ENCODE peak calls at places on chromosome 9, in seven cellular contexts. D, N, J, T, F, V and C are unnamed samples.

GRCh38 chr9:135166566-135166965 is 79.1 kb downstream of the OLFM1 start:
- DNase-seq in J (no peak), F (no peak), N (no peak), T (no peak), V (no peak), D (no peak), C (no peak)

GRCh38 chr9:98406469-98406868 is 151.0 kb upstream of the TBC1D2 start:
- DNase-seq in T (no peak), N (no peak), F (no peak), D (no peak), V (no peak), J (no peak), C (no peak)

GRCh38 chr9:97900738-97901565 is 21.3 kb downstream of the TRMO start:
- DNase-seq in F (peak; percentile 52), T (peak; percentile 24), V (peak; percentile 56), J (peak; percentile 59), D (peak; percentile 53), N (peak; percentile 75), C (peak; percentile 37)

GRCh38 chr9:87798276-87798833 is 72.4 kb downstream of the CTSL start:
- DNase-seq in N (no peak), D (no peak), T (no peak), F (no peak), J (peak; percentile 17), V (no peak), C (no peak)

GRCh38 chr9:114722937-114723620 is 41.1 kb upstream of the TEX48 start:
- DNase-seq in F (no peak), V (no peak), J (no peak), T (no peak), D (no peak), N (peak; percentile 17), C (no peak)

GRCh38 chr9:98572054-98572627 is 136.6 kb downstream of the GABBR2 start:
- DNase-seq in J (peak; percentile 16), V (peak; percentile 46), D (no peak), T (no peak), N (no peak), F (no peak), C (no peak)

GRCh38 chr9:85430659-85431370 is 310.9 kb downstream of the AGTPBP1 start:
- DNase-seq in T (no peak), N (no peak), J (no peak), F (no peak), V (no peak), D (no peak), C (no peak)

GRCh38 chr9:71741841-71742648 is 26.3 kb downstream of the CEMIP2 start:
- DNase-seq in N (peak; percentile 71), D (no peak), T (no peak), J (no peak), F (peak; percentile 50), V (no peak), C (no peak)

GRCh38 chr9:86795047-86795437 is 152.3 kb downstream of the GAS1 start:
- DNase-seq in V (peak; percentile 54), T (peak; percentile 59), J (no peak), D (no peak), F (no peak), N (no peak), C (no peak)

GRCh38 chr9:11269036-11269435 is 656.2 kb upstream of the PTPRD start:
- DNase-seq in N (peak; percentile 2), D (no peak), V (peak; percentile 31), F (no peak), J (no peak), T (no peak), C (no peak)

GRCh38 chr9:87213948-87214347 is 266.6 kb upstream of the GAS1 start:
- DNase-seq in V (no peak), T (no peak), N (peak; percentile 50), F (no peak), D (no peak), J (no peak), C (no peak)

GRCh38 chr9:32782476-32783167 is 718 bp upstream of the TMEM215 start:
- DNase-seq in J (no peak), F (no peak), V (peak; percentile 52), D (no peak), T (no peak), N (no peak), C (no peak)

GRCh38 chr9:35258665-35259474 is 97.1 kb downstream of the UNC13B start:
- DNase-seq in F (peak; percentile 81), N (peak; percentile 87), V (peak; percentile 71), D (peak; percentile 24), J (peak; percentile 66), T (peak; percentile 74), C (peak; percentile 73)

GRCh38 chr9:98256632-98257218 is 1.3 kb upstream of the TBC1D2 start:
- DNase-seq in D (peak; percentile 28), J (no peak), V (peak; percentile 21), F (no peak), T (peak; percentile 24), N (no peak), C (peak; percentile 41)

GRCh38 chr9:126953089-126953809 is 38.7 kb downstream of the RALGPS1 start:
- DNase-seq in J (no peak), V (no peak), F (no peak), T (peak; percentile 36), D (no peak), N (peak; percentile 48), C (no peak)

GRCh38 chr9:126945682-126946081 is 31.1 kb downstream of the RALGPS1 start:
- DNase-seq in N (no peak), J (no peak), V (no peak), D (no peak), F (no peak), T (no peak), C (no peak)

GRCh38 chr9:126952180-126952960 is 37.8 kb downstream of the RALGPS1 start:
- DNase-seq in T (peak; percentile 44), V (no peak), N (peak; percentile 15), J (no peak), F (no peak), D (no peak), C (no peak)

GRCh38 chr9:126942369-126942768 is 27.8 kb downstream of the RALGPS1 start:
- DNase-seq in T (no peak), V (no peak), D (no peak), F (no peak), J (no peak), N (no peak), C (no peak)

DNA sequence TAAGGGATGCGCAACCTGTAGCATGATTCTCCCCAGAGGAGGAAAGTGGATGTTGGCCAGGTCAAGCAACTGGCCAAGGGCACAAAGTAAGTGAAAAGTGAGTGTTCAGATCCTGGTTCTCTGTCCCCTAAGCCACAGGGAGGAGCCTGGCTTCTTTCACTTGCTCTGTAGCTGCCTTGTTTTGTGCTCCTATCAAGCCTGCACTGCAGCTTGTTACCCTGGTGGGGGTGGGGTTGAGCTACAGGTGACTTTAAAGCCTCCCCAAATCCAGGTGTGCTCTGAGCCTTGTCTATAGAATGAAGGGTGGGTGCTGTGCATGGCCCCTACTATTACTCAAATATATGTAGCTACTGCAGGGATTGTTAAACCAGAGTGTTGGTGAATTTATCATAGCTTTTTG is 32.9 kb downstream of the RALGPS1 start:
- DNase-seq in V (peak; percentile 45), J (peak; percentile 21), N (no peak), D (no peak), T (no peak), F (no peak), C (peak; percentile 55)
- TF ChIP-seq CTCF in V (peak; percentile 32), J (peak; percentile 49), N (no peak), D (no peak), T (no peak), F (no peak), C (peak; percentile 62)

DNA sequence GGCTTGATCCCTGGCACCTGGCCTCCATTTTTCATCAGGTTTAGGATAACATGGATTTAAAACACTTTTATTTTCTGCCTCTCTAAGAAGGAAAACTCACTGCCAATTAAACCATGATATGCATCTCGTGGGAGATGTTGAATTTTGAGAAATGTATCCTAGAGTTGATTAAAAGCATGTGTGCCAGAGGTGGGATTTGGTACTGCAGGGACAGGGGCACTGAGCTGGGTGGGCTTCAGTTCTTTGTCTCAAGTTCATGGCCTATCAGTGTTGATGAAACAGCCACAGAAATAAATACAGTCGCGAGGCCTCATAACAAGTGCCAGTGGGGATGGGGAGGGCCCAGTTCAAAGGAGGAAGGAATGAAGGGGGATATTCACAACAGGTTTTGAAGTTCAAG is 34.9 kb downstream of the POLR1E start:
- DNase-seq in F (no peak), V (no peak), T (no peak), J (no peak), D (no peak), N (no peak), C (no peak)
- TF ChIP-seq CTCF in F (no peak), V (no peak), T (no peak), J (no peak), D (no peak), N (no peak), C (no peak)

GRCh38 chr9:94687451-94687850 is 39.0 kb upstream of the AOPEP start:
- DNase-seq in V (no peak), D (no peak), T (no peak), F (no peak), N (no peak), J (no peak), C (no peak)

GRCh38 chr9:94693485-94694191 is 32.9 kb upstream of the AOPEP start:
- DNase-seq in D (no peak), N (no peak), V (no peak), J (no peak), T (no peak), F (no peak), C (no peak)

GRCh38 chr9:94696545-94696944 is 30.0 kb upstream of the AOPEP start:
- DNase-seq in V (no peak), D (no peak), N (no peak), T (no peak), F (no peak), J (no peak), C (no peak)

GRCh38 chr9:94697972-94698581 is 28.4 kb upstream of the AOPEP start:
- DNase-seq in T (no peak), F (peak; percentile 8), J (no peak), N (peak; percentile 53), V (peak; percentile 39), D (no peak), C (no peak)

DNA sequence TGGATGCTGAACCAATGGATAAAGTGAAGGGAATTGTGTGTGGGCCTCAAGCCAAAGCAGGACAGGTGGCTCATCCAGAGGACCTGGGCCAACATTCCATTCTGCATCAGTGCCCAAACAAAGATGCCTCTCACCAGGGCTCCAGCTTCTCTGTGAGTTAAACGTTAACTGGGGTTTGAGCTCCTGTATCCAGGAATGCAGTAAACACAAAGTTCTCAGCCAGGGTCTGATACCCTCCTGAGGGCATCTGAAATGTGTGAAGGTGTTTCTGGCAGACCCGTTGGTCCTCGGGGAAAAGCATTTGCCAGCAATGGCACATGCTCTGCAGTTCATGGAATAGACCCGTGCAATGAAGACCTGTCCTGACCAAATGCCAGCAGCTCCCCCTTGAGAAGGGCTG is 33.9 kb upstream of the AOPEP start:
- DNase-seq in F (peak; percentile 66), T (no peak), D (no peak), V (peak; percentile 37), N (no peak), J (peak; percentile 69), C (no peak)
- TF ChIP-seq CTCF in F (no peak), T (no peak), D (no peak), V (no peak), N (no peak), J (no peak), C (no peak)

DNA sequence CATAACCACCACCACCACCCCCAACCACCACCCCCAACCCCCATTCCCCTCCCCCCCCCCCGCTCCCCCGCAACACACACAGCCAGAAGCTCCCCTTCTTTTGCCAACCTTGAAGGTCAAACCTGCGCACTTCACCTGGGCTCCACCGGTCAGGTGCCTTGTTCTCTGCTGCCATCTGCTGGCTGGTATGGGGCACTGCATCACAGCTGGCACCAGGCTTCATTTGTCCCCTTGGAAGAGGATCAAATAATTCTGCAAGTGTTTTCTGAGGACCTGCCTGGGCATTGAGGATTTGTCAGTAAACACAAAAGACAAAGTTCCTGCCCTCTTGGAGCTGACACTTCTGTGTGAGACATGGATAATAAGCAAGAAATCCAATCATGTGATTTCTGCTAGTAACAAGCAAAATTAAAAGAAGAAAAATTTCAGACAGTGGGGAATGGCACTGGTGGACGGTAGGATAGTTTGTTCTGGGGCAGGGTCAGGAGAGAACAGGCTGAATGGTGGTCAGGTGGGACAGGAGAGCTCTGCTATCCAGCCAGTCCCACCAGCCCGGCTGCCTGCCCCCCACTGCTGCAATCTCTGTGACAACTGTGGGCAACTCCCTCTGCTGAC is 55.6 kb upstream of the LMX1B start:
- DNase-seq in F (peak; percentile 74), D (peak; percentile 86), V (peak; percentile 68), J (peak; percentile 70), N (peak; percentile 46), T (peak; percentile 27), C (peak; percentile 77)
- TF ChIP-seq CTCF in F (peak; percentile 98), D (peak; percentile 99), V (peak; percentile 95), J (peak; percentile 81), N (peak; percentile 99), T (peak; percentile 82), C (peak; percentile 98)